ENCODE peak calls at places on chromosomes 6 and 20, in four cellular contexts. N is K562, I is GM12878, K is HL-60. S is an unnamed sample.
A peak's percentile ranks its signal among the peaks of the same experiment; 100 is the strongest.

GRCh38 chr20:44212792-44213191 is 2.2 kb upstream of the OSER1 start:
- DNase-seq in N (no peak), I (no peak), K (no peak), S (no peak)

GRCh38 chr6:110389689-110390382 is 25.5 kb downstream of the DDO start:
- DNase-seq in N (peak; percentile 23), I (no peak), K (no peak), S (no peak)

GRCh38 chr20:49566401-49566800 is 1.5 kb downstream of the PTGIS start:
- DNase-seq in N (no peak), I (no peak), K (no peak), S (no peak)

GRCh38 chr6:63448229-63448628 is 124.1 kb upstream of the LOC128125822 start:
- DNase-seq in N (no peak), I (no peak), K (no peak), S (no peak)

GRCh38 chr6:132669690-132670291 is 10.8 kb upstream of the TAAR1 start:
- DNase-seq in N (peak; percentile 16), I (no peak), K (no peak), S (no peak)

GRCh38 chr20:53576586-53577318 is 16.9 kb downstream of the ZNF217 start:
- DNase-seq in N (no peak), I (no peak), K (no peak), S (no peak)

GRCh38 chr20:48749437-48749836 is 78.4 kb downstream of the PREX1 start:
- DNase-seq in N (no peak), I (no peak), K (no peak), S (no peak)

GRCh38 chr20:24686156-24686555 is 216.7 kb downstream of the SYNDIG1 start:
- DNase-seq in N (no peak), I (no peak), K (no peak), S (no peak)

GRCh38 chr6:55082021-55082420 is 92.3 kb upstream of the HCRTR2 start:
- DNase-seq in N (no peak), I (no peak), K (no peak), S (no peak)

GRCh38 chr20:237479-237878 is 10.4 kb downstream of the DEFB129 start:
- DNase-seq in N (peak; percentile 51), I (no peak), K (peak; percentile 82), S (no peak)

GRCh38 chr6:169186496-169187169 is 67.0 kb downstream of the THBS2 start:
- DNase-seq in N (no peak), I (no peak), K (no peak), S (no peak)

GRCh38 chr20:31818376-31818908 is 714 bp upstream of the MYLK2 start:
- DNase-seq in N (no peak), I (no peak), K (no peak), S (no peak)

GRCh38 chr6:149046164-149046821 is 271.2 kb upstream of the TAB2 start:
- DNase-seq in N (no peak), I (no peak), K (no peak), S (no peak)

GRCh38 chr6:46138281-46138680 is 8.5 kb downstream of the ENPP4 start:
- DNase-seq in N (no peak), I (no peak), K (no peak), S (no peak)

GRCh38 chr6:89237158-89237557 is 20.0 kb upstream of the GABRR1 start:
- DNase-seq in N (no peak), I (no peak), K (no peak), S (no peak)

GRCh38 chr20:43953919-43954617 is 39.4 kb downstream of the TOX2 start:
- DNase-seq in N (no peak), I (no peak), K (no peak), S (no peak)

GRCh38 chr6:5718231-5718947 is 288.3 kb downstream of the NRN1 start:
- DNase-seq in N (no peak), I (no peak), K (peak; percentile 48), S (no peak)

GRCh38 chr6:160015778-160016684 is 47.1 kb downstream of the IGF2R start:
- DNase-seq in N (no peak), I (no peak), K (no peak), S (no peak)

GRCh38 chr6:127332383-127332961 is 10.9 kb downstream of the ECHDC1 start:
- DNase-seq in N (no peak), I (no peak), K (no peak), S (no peak)

GRCh38 chr6:36128793-36129192 is 1.5 kb upstream of the MAPK13 start:
- DNase-seq in N (no peak), I (no peak), K (no peak), S (no peak)

GRCh38 chr20:2873747-2874041 is 413 bp downstream of the PTPRA start:
- DNase-seq in N (no peak), I (no peak), K (peak; percentile 10), S (peak; percentile 44)

GRCh38 chr6:158286413-158286812 is 25.9 kb upstream of the TULP4 start:
- DNase-seq in N (no peak), I (no peak), K (no peak), S (no peak)

GRCh38 chr6:163414367-163415175 is at the start of gene QKI:
- DNase-seq in N (peak; percentile 91), I (no peak), K (peak; percentile 80), S (peak; percentile 37)

GRCh38 chr6:52617087-52617486 is 40.2 kb upstream of the TRAM2 start:
- DNase-seq in N (no peak), I (no peak), K (no peak), S (no peak)

GRCh38 chr6:69232506-69233194 is 564.2 kb downstream of the LMBRD1 start:
- DNase-seq in N (peak; percentile 72), I (no peak), K (peak; percentile 51), S (peak; percentile 15)

GRCh38 chr6:118812972-118813371 is 81.0 kb upstream of the ASF1A start:
- DNase-seq in N (no peak), I (no peak), K (no peak), S (no peak)

GRCh38 chr6:7214400-7214940 is 98.5 kb downstream of the SSR1 start:
- DNase-seq in N (no peak), I (no peak), K (no peak), S (no peak)

GRCh38 chr6:101666256-101666655 is 272.7 kb downstream of the GRIK2 start:
- DNase-seq in N (no peak), I (no peak), K (no peak), S (no peak)

GRCh38 chr20:56373942-56374341 is 15.2 kb downstream of the FAM210B start:
- DNase-seq in N (peak; percentile 18), I (no peak), K (peak; percentile 93), S (no peak)

GRCh38 chr20:63699466-63700198 is 3.2 kb downstream of the TNFRSF6B start:
- DNase-seq in N (peak; percentile 50), I (no peak), K (no peak), S (peak; percentile 19)

GRCh38 chr20:7938058-7938457 is 2.2 kb downstream of the HAO1 start:
- DNase-seq in N (no peak), I (no peak), K (no peak), S (no peak)

GRCh38 chr6:33623895-33624381 is 2.8 kb downstream of the ITPR3 start:
- DNase-seq in N (no peak), I (no peak), K (no peak), S (no peak)

GRCh38 chr6:149359439-149359838 is 40.6 kb upstream of the SUMO4 start:
- DNase-seq in N (peak; percentile 32), I (no peak), K (no peak), S (no peak)

GRCh38 chr6:135002974-135003703 is 51.5 kb downstream of the HBS1L start:
- DNase-seq in N (peak; percentile 57), I (peak; percentile 69), K (no peak), S (no peak)

GRCh38 chr6:3612341-3613041 is 139.0 kb downstream of the PXDC1 start:
- DNase-seq in N (no peak), I (no peak), K (no peak), S (no peak)

GRCh38 chr6:143241110-143241509 is 180.4 kb downstream of the AIG1 start:
- DNase-seq in N (no peak), I (no peak), K (no peak), S (no peak)

GRCh38 chr6:157488635-157489226 is 107.7 kb downstream of the ZDHHC14 start:
- DNase-seq in N (peak; percentile 92), I (no peak), K (no peak), S (no peak)

GRCh38 chr6:117706504-117706903 is 31.2 kb downstream of the NUS1 start:
- DNase-seq in N (peak; percentile 6), I (no peak), K (peak; percentile 12), S (no peak)

DNA sequence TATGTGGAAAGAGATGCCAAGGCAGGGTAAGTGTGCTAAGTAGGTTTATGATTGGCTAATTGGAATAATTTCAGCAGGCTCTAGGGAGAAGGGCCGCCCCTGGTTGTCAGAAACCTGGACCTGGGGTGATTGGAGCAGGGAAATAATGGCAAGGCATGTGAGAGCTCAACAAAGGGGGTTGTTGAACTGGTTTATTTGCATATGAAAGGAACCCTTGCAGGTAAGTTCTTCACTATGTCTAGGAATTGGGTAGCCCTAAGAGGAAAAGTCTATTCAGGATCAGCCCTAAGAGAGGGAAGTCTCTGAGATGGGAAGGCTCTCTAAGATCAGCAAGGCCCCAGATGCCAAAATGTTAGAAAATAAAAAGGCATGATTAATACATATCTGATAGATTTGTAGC is 175.4 kb upstream of the PRND start:
- DNase-seq in N (no peak), I (no peak), K (no peak), S (no peak)
- TF ChIP-seq SPI1 in N (no peak), I (no peak), K (no peak), S (no peak)

DNA sequence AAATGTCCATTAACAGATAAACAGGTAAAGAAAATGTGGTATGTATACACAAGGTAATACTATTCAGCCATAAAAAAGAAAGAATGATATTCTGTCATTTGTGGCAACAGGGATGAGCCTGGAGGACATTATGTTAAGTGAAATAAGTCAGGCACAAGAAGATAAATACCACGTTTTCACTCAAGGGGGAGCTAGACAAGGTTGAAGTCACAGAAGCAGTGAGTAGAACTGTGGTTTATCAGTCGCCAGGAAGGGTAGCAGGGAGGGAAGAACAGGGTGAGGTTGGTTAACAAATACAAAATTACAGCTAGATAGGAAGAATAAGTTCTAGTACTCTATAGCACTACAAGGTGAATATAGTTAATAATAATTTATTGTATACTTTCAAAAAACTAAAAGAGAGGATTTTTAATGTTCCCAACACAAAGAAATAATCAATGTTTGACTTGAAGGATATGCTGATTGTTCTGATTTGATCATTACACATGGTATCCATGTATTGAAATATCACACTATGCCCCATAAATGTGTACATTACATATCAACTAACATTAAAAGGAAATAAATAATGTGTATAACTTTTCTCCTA is 21.1 kb downstream of the RTN4IP1 start:
- DNase-seq in N (peak; percentile 74), I (peak; percentile 40), K (peak; percentile 70), S (no peak)
- TF ChIP-seq SPI1 in N (no peak), I (no peak), K (no peak), S (no peak)

GRCh38 chr6:10725716-10726115 is 2.8 kb downstream of the TMEM14C start:
- DNase-seq in N (peak; percentile 29), I (no peak), K (no peak), S (no peak)
- TF ChIP-seq SPI1 in N (no peak), I (no peak), K (no peak), S (no peak)

GRCh38 chr20:6014017-6014416 is 39.8 kb downstream of the LRRN4 start:
- DNase-seq in N (peak; percentile 52), I (no peak), K (no peak), S (no peak)
- TF ChIP-seq SPI1 in N (no peak), I (no peak), K (no peak), S (no peak)

GRCh38 chr6:15691250-15691869 is 28.5 kb upstream of the DTNBP1 start:
- DNase-seq in N (peak; percentile 95), I (peak; percentile 74), K (peak; percentile 82), S (peak; percentile 68)
- TF ChIP-seq SPI1 in N (no peak), I (no peak), K (no peak), S (no peak)